ENCODE peak calls at places on chromosomes 2 and 18, in five cellular contexts. M, K, S, H and G are unnamed samples.

GRCh38 chr2:116719841-116720240 is 1094.7 kb upstream of the DDX18 start:
- DNase-seq in M (peak), K (no peak), S (no peak), H (no peak), G (no peak)

GRCh38 chr2:202185816-202186221 is 52.6 kb downstream of the SUMO1 start:
- DNase-seq in M (peak), K (no peak), S (no peak), H (peak), G (no peak)

GRCh38 chr2:12167525-12168317 is 421.3 kb downstream of the LPIN1 start:
- DNase-seq in M (no peak), K (no peak), S (no peak), H (no peak), G (no peak)

GRCh38 chr2:98444436-98445166 is at the start of gene INPP4A:
- DNase-seq in M (peak), K (peak), S (peak), H (no peak), G (peak)

GRCh38 chr18:35179906-35180305 is 60.9 kb upstream of the ZNF397 start:
- DNase-seq in M (no peak), K (no peak), S (no peak), H (no peak), G (no peak)

GRCh38 chr2:30613001-30613400 is 166.0 kb downstream of the LCLAT1 start:
- DNase-seq in M (no peak), K (no peak), S (no peak), H (no peak), G (no peak)

GRCh38 chr2:204825054-204825453 is 279.8 kb downstream of the PARD3B start:
- DNase-seq in M (peak), K (no peak), S (no peak), H (no peak), G (no peak)

GRCh38 chr2:143248631-143249030 is 119.4 kb downstream of the ARHGAP15 start:
- DNase-seq in M (no peak), K (no peak), S (no peak), H (no peak), G (no peak)

GRCh38 chr2:57146951-57147350 is 899.7 kb upstream of the VRK2 start:
- DNase-seq in M (no peak), K (no peak), S (no peak), H (no peak), G (no peak)

GRCh38 chr18:45688834-45689233 is 35.1 kb upstream of the SLC14A1 start:
- DNase-seq in M (no peak), K (peak), S (no peak), H (no peak), G (peak)

GRCh38 chr18:11516988-11517630 is 92.3 kb upstream of the SLC35G4 start:
- DNase-seq in M (no peak), K (no peak), S (no peak), H (no peak), G (no peak)

GRCh38 chr18:26511339-26512071 is 36.8 kb downstream of the KCTD1 start:
- DNase-seq in M (no peak), K (no peak), S (no peak), H (no peak), G (no peak)

GRCh38 chr18:59837586-59837985 is 62.2 kb upstream of the PMAIP1 start:
- DNase-seq in M (peak), K (peak), S (peak), H (no peak), G (peak)

GRCh38 chr2:209840434-209840833 is 68.8 kb downstream of the UNC80 start:
- DNase-seq in M (no peak), K (no peak), S (no peak), H (no peak), G (no peak)

GRCh38 chr2:138421315-138421970 is 80.1 kb upstream of the SPOPL start:
- DNase-seq in M (peak), K (no peak), S (no peak), H (no peak), G (no peak)

GRCh38 chr2:168345601-168346000 is 98.2 kb upstream of the STK39 start:
- DNase-seq in M (no peak), K (peak), S (no peak), H (no peak), G (peak)

GRCh38 chr2:168346725-168347477 is 99.5 kb upstream of the STK39 start:
- DNase-seq in M (peak), K (peak), S (peak), H (no peak), G (peak)

GRCh38 chr2:168350380-168350779 is 103.0 kb upstream of the STK39 start:
- DNase-seq in M (peak), K (no peak), S (no peak), H (no peak), G (no peak)

GRCh38 chr2:168344706-168345105 is 97.3 kb upstream of the STK39 start:
- DNase-seq in M (no peak), K (no peak), S (no peak), H (no peak), G (no peak)

GRCh38 chr2:168348076-168348475 is 100.7 kb upstream of the STK39 start:
- DNase-seq in M (peak), K (peak), S (peak), H (no peak), G (peak)
- TF ChIP-seq CTCF in M (peak), K (peak), S (peak), H (peak), G (peak)

DNA sequence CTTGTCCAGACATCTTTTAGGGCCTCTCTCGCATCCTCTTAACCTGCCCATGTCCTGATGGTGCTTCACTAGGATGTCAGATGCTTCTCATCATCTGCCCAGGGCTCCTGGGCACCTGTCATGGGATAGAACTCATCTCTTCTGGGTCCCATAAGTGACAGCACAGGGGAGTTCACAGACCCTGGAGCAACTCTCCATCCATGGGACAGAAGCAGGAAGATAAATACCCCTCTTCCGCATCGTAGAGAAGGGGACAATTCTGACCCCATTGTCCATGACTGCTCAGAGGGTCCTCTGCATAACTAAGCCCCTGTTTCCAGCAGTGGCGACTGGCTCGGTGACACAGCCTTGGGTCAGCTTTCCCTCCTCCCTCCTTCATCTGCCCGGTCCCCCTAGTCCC is 82.3 kb downstream of the TWIST2 start:
- DNase-seq in M (no peak), K (no peak), S (no peak), H (no peak), G (no peak)
- TF ChIP-seq CTCF in M (no peak), K (no peak), S (no peak), H (no peak), G (no peak)

DNA sequence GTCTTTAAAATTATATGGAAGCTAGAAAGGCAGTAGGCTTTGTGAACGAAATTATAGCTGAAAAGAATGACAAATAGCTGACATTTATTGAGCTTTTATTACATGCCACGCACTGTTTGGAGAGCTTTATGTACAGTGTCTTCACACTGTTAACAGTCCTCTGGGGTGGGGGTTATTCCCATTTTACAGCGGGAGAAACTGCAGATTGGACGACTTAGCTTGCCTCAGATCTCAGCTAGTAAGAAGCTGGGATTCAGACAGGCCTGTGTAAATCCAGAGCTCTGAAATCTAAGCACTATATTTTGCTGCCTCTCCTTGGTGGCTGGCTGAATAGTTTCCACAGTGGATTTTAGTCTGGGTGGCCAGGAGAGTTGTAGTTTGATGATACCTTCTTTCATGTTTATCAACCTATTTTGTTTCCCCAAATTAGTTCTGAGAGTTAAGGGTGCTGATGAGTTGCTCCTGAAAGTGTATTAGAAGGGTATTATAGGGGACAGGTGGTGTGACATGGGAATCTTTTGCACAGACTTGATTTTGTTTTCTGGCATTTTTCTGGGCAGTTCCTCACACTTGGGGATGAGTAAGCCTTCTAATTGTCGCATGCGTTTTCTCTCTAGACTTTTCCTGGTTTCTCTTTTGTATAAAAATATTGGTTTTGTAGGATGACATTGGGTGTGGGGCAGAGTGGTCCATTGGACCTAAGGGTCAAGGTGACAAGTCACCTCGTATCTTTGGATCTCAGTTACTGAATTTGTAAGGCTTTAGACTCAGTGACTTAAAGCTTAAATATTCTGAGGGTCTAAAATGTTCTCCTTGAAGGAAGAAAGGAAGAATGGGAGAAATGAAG is 1.5 kb downstream of the ACSL3 start:
- DNase-seq in M (peak), K (peak), S (no peak), H (no peak), G (no peak)
- TF ChIP-seq CTCF in M (peak), K (no peak), S (no peak), H (peak), G (peak)

DNA sequence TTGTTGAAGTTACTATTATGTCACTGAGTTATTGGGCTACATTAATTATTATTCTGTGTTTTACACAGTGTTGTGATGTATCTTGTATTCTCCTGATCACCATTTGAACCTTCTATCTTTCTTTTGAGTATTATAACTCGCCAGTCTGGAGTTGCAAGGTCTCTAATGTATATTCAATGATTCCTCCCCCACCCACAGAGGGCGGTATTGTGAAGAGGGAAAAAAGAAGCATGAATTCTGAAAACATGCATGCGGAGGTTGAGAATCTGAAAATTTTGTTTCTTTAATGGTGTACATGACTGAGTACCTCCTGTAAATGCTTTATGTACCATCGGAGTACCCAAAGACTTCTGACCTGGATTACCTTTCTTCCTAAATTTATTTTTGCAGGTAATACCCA is 266.6 kb downstream of the NR4A2 start:
- DNase-seq in M (no peak), K (no peak), S (peak), H (no peak), G (no peak)
- TF ChIP-seq CTCF in M (no peak), K (no peak), S (peak), H (no peak), G (peak)

GRCh38 chr18:31684279-31685096 is at the start of gene B4GALT6:
- DNase-seq in M (peak), K (peak), S (peak), H (no peak), G (peak)
- TF ChIP-seq CTCF in M (no peak), K (no peak), S (no peak), H (no peak), G (peak)

GRCh38 chr2:101983928-101984327 is 7.8 kb upstream of the IL1R2 start:
- DNase-seq in M (peak), K (no peak), S (no peak), H (no peak), G (no peak)
- TF ChIP-seq CTCF in M (peak), K (no peak), S (no peak), H (peak), G (no peak)

DNA sequence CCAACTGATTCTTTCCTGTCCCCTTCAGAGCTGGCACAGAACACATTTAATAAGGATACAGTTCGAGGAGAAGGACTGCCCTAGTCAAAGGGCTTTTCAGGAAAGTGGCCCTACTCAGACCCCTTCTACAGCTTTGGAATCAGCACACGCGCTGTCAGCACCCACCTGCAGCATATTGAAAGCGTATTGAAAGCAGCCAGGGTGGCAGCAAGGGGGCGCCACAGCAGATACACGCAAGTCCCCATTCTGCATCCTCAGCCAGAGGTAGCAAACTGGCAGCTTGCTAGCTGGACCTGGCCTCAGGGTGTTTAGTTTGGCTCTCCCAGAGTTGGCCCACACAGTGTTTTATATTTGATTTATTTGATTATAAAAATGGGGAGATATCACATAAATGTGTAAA is 101.0 kb upstream of the NT5C1B start:
- DNase-seq in M (no peak), K (no peak), S (no peak), H (no peak), G (no peak)
- TF ChIP-seq CTCF in M (peak), K (no peak), S (peak), H (peak), G (no peak)

GRCh38 chr2:24050041-24050655 is 607 bp downstream of the FKBP1B start:
- DNase-seq in M (peak), K (no peak), S (no peak), H (no peak), G (no peak)
- TF ChIP-seq CTCF in M (no peak), K (no peak), S (no peak), H (no peak), G (no peak)